ENCODE peak calls at places on chromosomes 6 and 20, in eight cellular contexts. D is foreskin fibroblast; O is stimulated activated CD8-positive, alpha-beta memory T cell treated with anti-CD3 and anti-CD28 coated beads, Interleukin-12 subunit alpha, Interleukin-12 subunit beta, amount 100 ng/mL, for 1 hour; U is cardiac septum; T is GM03348; L is psoas muscle; Y is LHCN-M2; W is EL. V is an unnamed sample.

GRCh38 chr20:61758556-61759200 is 307.0 kb downstream of the TAF4 start:
- DNase-seq in Y (no peak), U (no peak), W (no peak), T (no peak), L (no peak), D (no peak), O (no peak), V (no peak)

GRCh38 chr20:40781340-40781916 is 92.4 kb upstream of the MAFB start:
- DNase-seq in D (no peak), T (no peak), Y (no peak), O (no peak), U (no peak), L (no peak), W (no peak), V (no peak)

GRCh38 chr6:36079596-36079995 is 50.7 kb upstream of the MAPK13 start:
- DNase-seq in L (no peak), T (no peak), D (no peak), U (no peak), O (no peak), Y (peak; percentile 12), W (no peak), V (no peak)

GRCh38 chr6:145844933-145845531 is 30.4 kb upstream of the FBXO30 start:
- DNase-seq in T (no peak), U (no peak), O (no peak), Y (peak; percentile 58), L (no peak), W (peak; percentile 4), D (peak; percentile 41), V (no peak)

GRCh38 chr6:163756079-163756478 is 341.6 kb downstream of the QKI start:
- DNase-seq in W (no peak), Y (peak; percentile 34), D (no peak), U (no peak), T (no peak), L (no peak), O (no peak), V (no peak)

GRCh38 chr20:31716351-31716750 is 6.3 kb downstream of the BCL2L1 start:
- DNase-seq in O (no peak), W (no peak), L (no peak), T (no peak), U (no peak), D (peak; percentile 15), Y (no peak), V (no peak)

GRCh38 chr6:4788482-4788881 is 12.3 kb downstream of the CDYL start:
- DNase-seq in Y (no peak), L (no peak), T (no peak), D (no peak), W (no peak), U (no peak), O (no peak), V (no peak)

GRCh38 chr20:16752901-16753300 is 4.7 kb downstream of the OTOR start:
- DNase-seq in W (no peak), D (no peak), U (no peak), T (no peak), L (no peak), Y (no peak), O (no peak), V (no peak)

V was measured in NCI-H524 treated with DMSO at 0.1 percent for 48 hours.